ENCODE peak calls at places on chromosomes 7 and 10, in four cellular contexts. D, W, E and V are unnamed samples.

GRCh38 chr7:149855368-149856305 is 17.5 kb downstream of the ZNF862 start:
- DNase-seq in D (peak; percentile 47), W (no peak), E (no peak), V (no peak)

GRCh38 chr10:94251568-94251967 is 111.2 kb downstream of the NOC3L start:
- DNase-seq in W (no peak), D (peak; percentile 57), E (no peak), V (no peak)

GRCh38 chr10:68086910-68087309 is 11.8 kb upstream of the HERC4 start:
- DNase-seq in D (no peak), E (no peak), W (no peak), V (no peak)

GRCh38 chr7:159197066-159197975 is 52.7 kb upstream of the VIPR2 start:
- DNase-seq in W (no peak), E (no peak), D (no peak), V (no peak)

GRCh38 chr7:120064565-120064964 is 208.4 kb upstream of the KCND2 start:
- DNase-seq in W (no peak), E (no peak), D (no peak), V (no peak)

GRCh38 chr7:25964483-25964961 is 187.5 kb upstream of the NFE2L3 start:
- DNase-seq in W (no peak), D (no peak), E (no peak), V (no peak)

GRCh38 chr7:16428672-16429071 is 7.3 kb upstream of the CRPPA start:
- DNase-seq in D (no peak), E (no peak), W (no peak), V (no peak)

GRCh38 chr7:78134256-78134655 is 335.7 kb downstream of the PHTF2 start:
- DNase-seq in D (peak; percentile 49), W (no peak), E (no peak), V (no peak)

GRCh38 chr7:136071106-136071505 is 93.9 kb upstream of the MTPN start:
- DNase-seq in W (no peak), D (no peak), E (no peak), V (no peak)

GRCh38 chr10:4822208-4822607 is 3.8 kb upstream of the AKR1E2 start:
- DNase-seq in E (no peak), D (peak; percentile 7), W (no peak), V (no peak)

GRCh38 chr10:129035052-129035805 is 431.8 kb upstream of the MGMT start:
- DNase-seq in E (no peak), W (no peak), D (no peak), V (no peak)

GRCh38 chr10:70503776-70504175 is 25.2 kb downstream of the PALD1 start:
- DNase-seq in W (no peak), E (no peak), D (no peak), V (no peak)

GRCh38 chr7:151440799-151441443 is 980 bp upstream of the CRYGN start:
- DNase-seq in E (no peak), D (no peak), W (no peak), V (no peak)

GRCh38 chr10:56973766-56974165 is 612.7 kb upstream of the ZWINT start:
- DNase-seq in E (no peak), W (no peak), D (peak; percentile 80), V (no peak)

GRCh38 chr7:103996017-103996551 is 6.6 kb upstream of the RELN start:
- DNase-seq in D (no peak), W (no peak), E (no peak), V (no peak)

GRCh38 chr10:112376578-112376855 is 2.6 kb downstream of the ACSL5 start:
- DNase-seq in W (no peak), E (no peak), D (no peak), V (no peak)

GRCh38 chr10:21733710-21734109 is 199.7 kb downstream of the MLLT10 start:
- DNase-seq in E (no peak), W (no peak), D (peak; percentile 51), V (no peak)

GRCh38 chr7:14270099-14270498 is 280.6 kb upstream of the ETV1 start:
- DNase-seq in E (no peak), D (no peak), W (no peak), V (no peak)

GRCh38 chr7:66352071-66352470 is 146.9 kb downstream of the TPST1 start:
- DNase-seq in E (no peak), W (no peak), D (no peak), V (no peak)

GRCh38 chr7:84970683-84971082 is 216.2 kb downstream of the SEMA3D start:
- DNase-seq in W (no peak), E (no peak), D (no peak), V (no peak)

GRCh38 chr10:10007972-10008371 is 1009.7 kb upstream of the CELF2 start:
- DNase-seq in W (peak; percentile 36), D (no peak), E (no peak), V (no peak)

GRCh38 chr10:133106516-133106915 is 18.8 kb downstream of the ADGRA1 start:
- DNase-seq in W (no peak), E (no peak), D (no peak), V (no peak)

GRCh38 chr10:97213431-97213830 is 27.7 kb upstream of the SLIT1 start:
- DNase-seq in D (no peak), W (no peak), E (no peak), V (no peak)

GRCh38 chr10:127695431-127695830 is 41.6 kb upstream of the FOXI2 start:
- DNase-seq in D (no peak), E (no peak), W (no peak), V (no peak)

GRCh38 chr7:29445736-29446135 is 117.9 kb upstream of the PRR15 start:
- DNase-seq in W (no peak), D (no peak), E (no peak), V (no peak)

GRCh38 chr10:97542169-97543024 is 30.2 kb upstream of the ANKRD2 start:
- DNase-seq in E (peak; percentile 56), D (no peak), W (peak; percentile 83), V (peak; percentile 93)

GRCh38 chr7:105581066-105581811 is at the start of gene EFCAB10:
- DNase-seq in D (peak; percentile 95), E (peak; percentile 51), W (peak; percentile 86), V (no peak)
- TF ChIP-seq CTCF in D (peak; percentile 7), E (no peak), W (peak; percentile 9), V (no peak)

GRCh38 chr10:49139000-49139865 is 5.4 kb upstream of the FAM170B start:
- DNase-seq in D (no peak), W (no peak), E (no peak), V (no peak)
- H3K27ac ChIP-seq in D (no peak overlapping the region), W (no peak overlapping the region), E (no peak overlapping the region), V (peak overlapping the region; percentile 77)

GRCh38 chr7:38334163-38334562 is 60.7 kb upstream of the TARP start:
- DNase-seq in D (no peak), W (no peak), E (no peak), V (no peak)

GRCh38 chr7:38330861-38331709 is 57.6 kb upstream of the TARP start:
- DNase-seq in W (no peak), E (no peak), D (peak; percentile 38), V (no peak)

GRCh38 chr7:38335490-38336135 is 62.2 kb upstream of the TARP start:
- DNase-seq in E (peak; percentile 84), W (peak; percentile 68), D (peak; percentile 92), V (peak; percentile 88)

GRCh38 chr7:38330048-38330447 is 56.6 kb upstream of the TARP start:
- DNase-seq in D (no peak), E (no peak), W (no peak), V (no peak)

GRCh38 chr7:38335123-38335489 is 61.7 kb upstream of the TARP start:
- DNase-seq in E (no peak), D (no peak), W (no peak), V (no peak)
- H3K4me3 ChIP-seq in E (no peak overlapping the region), D (no peak overlapping the region), W (no peak overlapping the region), V (peak overlapping the region; percentile 24)

DNA sequence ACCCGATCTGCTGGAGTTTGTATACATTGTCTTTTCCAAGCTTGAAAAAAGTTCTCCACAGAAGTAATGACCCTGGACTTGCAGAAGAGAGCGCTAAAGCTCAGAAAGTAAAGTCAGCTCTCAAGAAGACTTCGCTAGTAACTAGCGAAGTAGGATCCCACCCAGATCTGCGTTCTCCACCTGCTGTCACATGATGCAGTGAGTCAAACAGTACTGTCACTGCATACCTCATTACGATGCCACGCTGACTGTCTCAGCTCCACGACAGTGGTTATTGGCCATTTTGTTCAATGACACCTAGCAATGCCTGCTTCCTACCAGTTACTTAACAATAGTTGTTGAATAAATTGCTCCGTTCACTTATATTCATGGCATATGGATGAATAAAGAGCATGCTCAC is 29.7 kb upstream of the SEC61G start:
- DNase-seq in E (no peak), W (no peak), D (peak; percentile 65), V (no peak)
- TF ChIP-seq CTCF in E (peak; percentile 31), W (peak; percentile 45), D (peak; percentile 76), V (peak; percentile 82)

GRCh38 chr10:62582804-62583208 is 208.6 kb downstream of the ZNF365 start:
- DNase-seq in D (no peak), E (peak; percentile 71), W (no peak), V (peak; percentile 14)

GRCh38 chr10:62580396-62580795 is 206.2 kb downstream of the ZNF365 start:
- DNase-seq in W (no peak), D (no peak), E (no peak), V (no peak)

GRCh38 chr10:62582098-62582705 is 208.0 kb downstream of the ZNF365 start:
- DNase-seq in W (no peak), E (no peak), D (no peak), V (no peak)

GRCh38 chr10:62584216-62584615 is 210.0 kb downstream of the ZNF365 start:
- DNase-seq in E (no peak), D (no peak), W (no peak), V (no peak)

DNA sequence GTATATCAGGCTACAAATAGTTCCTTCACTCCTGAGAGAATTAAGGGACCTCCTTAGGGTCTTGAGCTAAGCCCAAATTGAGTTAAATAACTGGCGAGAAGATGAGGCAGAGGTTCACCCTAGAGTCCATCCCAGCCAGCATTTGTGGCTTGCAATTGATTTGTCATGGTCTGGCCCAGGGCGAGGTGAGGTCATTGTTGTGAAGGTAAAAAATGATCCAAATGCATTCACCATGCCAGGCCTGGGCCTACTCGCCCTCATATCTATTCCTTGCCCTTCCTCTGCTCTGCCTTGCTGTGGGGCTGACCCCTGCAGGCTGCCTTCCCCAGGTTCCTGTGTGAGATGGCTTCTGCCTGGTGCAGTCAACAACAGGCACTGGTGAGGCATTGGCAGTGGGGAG is 207.2 kb downstream of the ZNF365 start:
- DNase-seq in W (no peak), E (no peak), D (no peak), V (no peak)
- H3K27ac ChIP-seq in W (no peak overlapping the region), E (no peak overlapping the region), D (no peak overlapping the region), V (no peak overlapping the region)